ENCODE peak calls at places on chromosomes 13 and 19, in four cellular contexts. Z is HepG2, A is K562, N is GM12878. J is an unnamed sample.

GRCh38 chr13:20482275-20482761 is 43.3 kb downstream of the CRYL1 start:
- DNase-seq in A (no peak), Z (no peak), N (no peak), J (no peak)

GRCh38 chr13:72504026-72504925 is 223.2 kb downstream of the MZT1 start:
- DNase-seq in A (no peak), Z (no peak), N (no peak), J (no peak)

GRCh38 chr19:52270266-52270885 is 989 bp downstream of the ZNF766 start:
- DNase-seq in N (no peak), Z (no peak), A (peak), J (peak)

GRCh38 chr19:11257827-11258380 is 4.4 kb downstream of the DOCK6 start:
- DNase-seq in N (no peak), Z (no peak), A (no peak), J (no peak)

GRCh38 chr19:11377237-11377636 is 2.8 kb downstream of the SWSAP1 start:
- DNase-seq in N (no peak), A (peak), Z (no peak), J (no peak)

GRCh38 chr19:46015080-46015960 is 7.5 kb downstream of the PGLYRP1 start:
- DNase-seq in A (peak), Z (no peak), N (no peak), J (peak)

GRCh38 chr19:47499863-47500830 is 14.7 kb downstream of the NAPA start:
- DNase-seq in A (no peak), Z (no peak), N (no peak), J (no peak)

GRCh38 chr19:34963531-34964406 is at the start of gene ZNF792:
- DNase-seq in Z (peak), A (peak), N (no peak), J (peak)

GRCh38 chr13:40452741-40453665 is 213.4 kb downstream of the FOXO1 start:
- DNase-seq in Z (peak), A (no peak), N (no peak), J (no peak)

GRCh38 chr13:40966298-40966697 is 52.8 kb downstream of the ELF1 start:
- DNase-seq in N (no peak), Z (no peak), A (no peak), J (no peak)

GRCh38 chr19:6108721-6109633 is 1.3 kb downstream of the RFX2 start:
- DNase-seq in Z (no peak), N (no peak), A (peak), J (no peak)

GRCh38 chr19:33467851-33468250 is 53.7 kb downstream of the PEPD start:
- DNase-seq in Z (no peak), N (no peak), A (no peak), J (no peak)

GRCh38 chr13:51218691-51219090 is 3.5 kb upstream of the FAM124A start:
- DNase-seq in A (no peak), N (no peak), Z (no peak), J (no peak)

GRCh38 chr13:89609318-89609717 is 1738.2 kb upstream of the MIR17HG start:
- DNase-seq in Z (no peak), N (no peak), A (no peak), J (no peak)

GRCh38 chr19:48444933-48445194 is 919 bp upstream of the GRWD1 start:
- DNase-seq in N (no peak), Z (no peak), A (no peak), J (no peak)

GRCh38 chr19:13849991-13850909 is 26.7 kb upstream of the NANOS3 start:
- DNase-seq in A (peak), N (no peak), Z (peak), J (no peak)

GRCh38 chr19:13060233-13060963 is 42.3 kb downstream of the LYL1 start:
- DNase-seq in Z (peak), A (peak), N (no peak), J (no peak)

GRCh38 chr13:31775686-31776085 is 36.4 kb downstream of the RXFP2 start:
- DNase-seq in A (no peak), Z (no peak), N (no peak), J (no peak)

GRCh38 chr19:6519289-6519688 is 11.5 kb upstream of the TNFSF9 start:
- DNase-seq in A (no peak), Z (no peak), N (no peak), J (no peak)

GRCh38 chr19:3459322-3459881 is 20.9 kb downstream of the SMIM24 start:
- DNase-seq in N (no peak), Z (no peak), A (peak), J (no peak)

GRCh38 chr13:81171065-81171647 is 830.2 kb upstream of the SPRY2 start:
- DNase-seq in Z (peak), A (peak), N (no peak), J (no peak)

GRCh38 chr13:97938701-97939475 is 14.6 kb upstream of the IPO5 start:
- DNase-seq in N (no peak), A (no peak), Z (no peak), J (no peak)

GRCh38 chr19:32407004-32407992 is 1.7 kb downstream of the DPY19L3 start:
- DNase-seq in A (peak), Z (peak), N (no peak), J (no peak)
- H3K4me2 ChIP-seq in A (peak), Z (peak), N (peak), J (peak)

DNA sequence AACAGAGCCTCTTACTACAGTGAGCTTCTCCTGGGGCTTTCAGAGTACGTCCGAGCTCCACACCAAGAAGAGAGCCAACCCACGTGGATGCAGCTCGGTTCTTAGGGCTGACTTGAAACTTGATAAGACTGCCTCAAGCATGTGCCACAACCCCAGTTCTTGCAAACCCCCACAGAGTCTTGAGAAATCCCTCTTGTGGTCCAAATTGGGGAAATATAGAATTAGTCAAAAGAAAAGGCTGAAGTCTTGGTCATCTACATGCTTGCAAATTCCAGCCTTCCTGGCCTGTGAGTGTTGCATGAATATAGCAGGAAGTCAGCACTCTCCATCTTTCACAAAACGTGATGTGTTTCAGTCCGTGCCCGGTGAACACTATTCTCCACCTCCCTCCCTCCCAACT is 95.2 kb downstream of the GGACT start:
- DNase-seq in Z (no peak), N (no peak), A (no peak), J (no peak)
- TF ChIP-seq CBX5 in Z (no peak), N (no peak), A (no peak), J (no peak)

GRCh38 chr13:95714142-95714832 is 37.3 kb downstream of the DNAJC3 start:
- DNase-seq in A (no peak), Z (no peak), N (no peak), J (no peak)

GRCh38 chr13:95709101-95709500 is 32.2 kb downstream of the DNAJC3 start:
- DNase-seq in Z (no peak), N (no peak), A (no peak), J (no peak)

GRCh38 chr13:95716231-95716630 is 39.3 kb downstream of the DNAJC3 start:
- DNase-seq in A (no peak), N (no peak), Z (no peak), J (no peak)

GRCh38 chr13:95710313-95710712 is 33.4 kb downstream of the DNAJC3 start:
- DNase-seq in Z (no peak), A (no peak), N (no peak), J (no peak)

DNA sequence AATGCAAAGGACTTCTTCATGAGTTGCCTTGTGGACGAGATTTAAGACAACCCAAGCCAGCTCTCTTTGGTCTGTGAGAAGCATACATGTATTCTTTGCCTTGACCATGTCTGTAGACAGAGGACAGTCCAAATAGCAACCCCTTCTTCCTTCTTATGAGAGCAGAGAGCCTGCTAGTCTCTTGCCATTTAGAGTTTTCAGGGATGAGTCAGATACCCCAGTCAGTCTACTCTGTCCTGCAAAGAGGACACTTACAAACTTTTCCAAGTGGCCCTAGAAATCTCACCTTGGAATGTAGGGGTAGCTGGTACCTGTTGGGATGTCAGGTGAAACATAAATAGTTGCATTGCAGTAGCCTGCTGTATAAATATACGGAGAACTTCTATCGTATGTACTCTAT is 36.7 kb downstream of the DNAJC3 start:
- DNase-seq in N (no peak), Z (no peak), A (no peak), J (no peak)
- H3K4me2 ChIP-seq in N (no peak), Z (no peak), A (no peak), J (no peak)

GRCh38 chr13:64457976-64458375 is 2772.2 kb downstream of the PCDH9 start:
- DNase-seq in Z (no peak), A (no peak), N (no peak), J (no peak)

GRCh38 chr13:64459778-64460177 is 2770.4 kb downstream of the PCDH9 start:
- DNase-seq in N (no peak), Z (no peak), A (no peak), J (no peak)

DNA sequence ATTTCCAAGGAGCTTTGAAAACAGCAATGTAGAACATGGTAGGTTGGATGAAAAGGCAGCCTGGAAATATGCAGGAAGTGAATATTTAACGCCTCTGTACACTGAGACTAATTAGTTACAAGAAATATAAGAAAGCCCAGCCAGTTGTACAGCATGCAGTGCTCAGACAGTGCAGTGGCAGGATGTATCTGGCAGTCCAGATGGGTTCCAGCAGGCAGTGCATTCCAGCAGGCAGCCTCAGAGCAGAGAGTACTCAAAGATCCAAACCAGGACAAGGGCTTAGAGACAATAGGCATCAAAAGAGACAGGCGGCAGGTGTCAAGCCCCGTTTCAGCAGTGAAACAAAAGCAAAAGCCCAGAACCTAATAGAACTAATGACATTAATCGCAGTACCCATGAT is 2776.3 kb downstream of the PCDH9 start:
- DNase-seq in A (no peak), Z (no peak), N (no peak), J (no peak)
- TF ChIP-seq CBX5 in A (no peak), Z (no peak), N (no peak), J (no peak)

DNA sequence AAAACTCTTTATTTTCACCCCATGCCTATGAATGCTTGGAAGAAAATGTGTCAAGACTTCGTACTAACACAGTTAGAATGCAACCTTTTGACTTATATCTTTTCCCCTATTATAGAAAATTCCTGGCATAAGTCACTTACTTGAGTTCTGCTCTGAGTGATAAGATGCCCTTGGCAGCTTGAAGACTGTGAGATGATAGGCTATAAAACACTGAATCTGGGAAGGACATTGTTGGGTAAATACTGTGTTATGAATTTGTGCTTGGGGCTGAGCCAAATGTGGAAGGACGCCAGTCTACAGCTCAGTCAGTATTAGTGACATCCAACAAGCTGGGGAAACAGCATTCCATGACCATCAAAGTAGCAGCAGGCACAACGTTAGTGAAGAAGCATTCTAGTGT is 368.0 kb upstream of the SGCG start:
- DNase-seq in N (no peak), Z (no peak), A (no peak), J (no peak)
- H3K4me2 ChIP-seq in N (no peak), Z (no peak), A (peak), J (no peak)

GRCh38 chr13:27852491-27852890 is 60.2 kb downstream of the GSX1 start:
- DNase-seq in Z (no peak), A (no peak), N (no peak), J (no peak)
- TF ChIP-seq CBX5 in Z (no peak), A (no peak), N (no peak), J (no peak)

DNA sequence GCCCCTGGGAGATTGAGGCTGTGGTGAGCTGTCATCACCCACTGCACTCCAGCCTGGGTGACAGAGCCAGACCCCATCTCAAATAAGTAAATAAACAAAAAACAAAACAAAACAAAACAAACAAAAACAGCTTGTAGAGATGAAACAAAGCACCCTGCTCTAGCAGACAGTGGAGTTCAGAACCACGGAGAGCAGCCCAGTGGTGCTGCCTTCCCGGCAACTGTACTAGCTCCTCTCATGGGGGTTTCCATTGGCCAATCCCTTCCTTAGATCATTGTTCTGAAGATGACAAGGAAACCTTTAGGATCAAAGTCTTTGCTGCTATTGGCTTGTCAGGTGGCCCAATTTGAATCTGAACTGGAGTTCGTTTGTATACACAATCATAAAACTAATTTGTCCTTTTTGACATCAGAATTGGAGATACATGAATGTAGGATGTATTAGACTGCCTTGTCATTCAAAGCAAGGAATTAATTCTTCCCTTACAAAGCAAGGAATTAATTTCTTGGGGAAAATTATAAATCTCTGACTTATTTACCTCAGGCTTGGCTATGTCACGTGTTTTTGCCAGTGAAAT is 19.7 kb upstream of the SYCN start:
- DNase-seq in N (no peak), Z (no peak), A (peak), J (no peak)
- H3K4me2 ChIP-seq in N (no peak), Z (no peak), A (no peak), J (no peak)

GRCh38 chr19:2150794-2151338 is 500 bp downstream of the AP3D1 start:
- DNase-seq in A (peak), Z (no peak), N (no peak), J (no peak)
- TF ChIP-seq CBX5 in A (no peak), Z (no peak), N (no peak), J (no peak)

DNA sequence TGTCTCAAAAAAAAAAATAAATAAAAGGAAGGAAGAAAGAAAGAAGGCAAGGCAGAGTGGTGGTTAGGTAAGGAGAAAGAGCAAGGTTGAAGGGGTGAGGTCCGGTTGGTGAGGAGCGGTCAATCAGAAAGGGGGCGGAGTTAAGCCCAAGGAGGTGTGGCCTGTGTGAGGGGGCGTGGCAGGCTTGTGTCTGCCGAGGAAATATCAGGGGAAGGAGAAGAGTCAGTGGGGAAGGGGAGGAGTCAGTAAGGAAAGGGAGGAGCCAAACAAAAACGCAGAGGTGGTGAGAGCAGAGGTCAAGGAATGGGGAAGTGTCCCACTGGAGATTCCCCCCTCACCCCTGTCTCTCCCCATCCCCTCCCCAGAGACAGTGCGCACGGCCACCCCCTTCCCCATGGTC is 5.9 kb downstream of the CACNG7 start:
- DNase-seq in A (peak), Z (no peak), N (no peak), J (peak)
- H3K4me2 ChIP-seq in A (no peak), Z (no peak), N (no peak), J (no peak)

J was measured in H1.